ENCODE peak calls at places on chromosomes 3 and 15, in four cellular contexts. One of them, this sample, is unnamed.

GRCh38 chr15:70234256-70234965 is 136.7 kb upstream of the TLE3 start:
- DNase-seq in HepG2: no peak
- DNase-seq in GM12878: no peak
- DNase-seq in WTC11: no peak
- DNase-seq in this sample: no peak

GRCh38 chr3:177278016-177278415 is 80.7 kb upstream of the TBL1XR1 start:
- DNase-seq in HepG2: no peak
- DNase-seq in GM12878: no peak
- DNase-seq in WTC11: no peak
- DNase-seq in this sample: no peak

GRCh38 chr15:77607111-77607893 is 25.4 kb downstream of the LINGO1 start:
- DNase-seq in HepG2: no peak
- DNase-seq in GM12878: no peak
- DNase-seq in WTC11: no peak
- DNase-seq in this sample: peak; percentile 60

GRCh38 chr15:71687902-71688508 is 122.3 kb upstream of the NR2E3 start:
- DNase-seq in HepG2: no peak
- DNase-seq in GM12878: no peak
- DNase-seq in WTC11: no peak
- DNase-seq in this sample: no peak

GRCh38 chr3:58584690-58585004 is 7.5 kb upstream of the FAM107A start:
- DNase-seq in HepG2: no peak
- DNase-seq in GM12878: no peak
- DNase-seq in WTC11: no peak
- DNase-seq in this sample: no peak

GRCh38 chr3:38038447-38038911 is 529 bp upstream of the DLEC1 start:
- DNase-seq in HepG2: no peak
- DNase-seq in GM12878: no peak
- DNase-seq in WTC11: no peak
- DNase-seq in this sample: no peak

GRCh38 chr3:172536505-172536904 is 13.3 kb upstream of the TNFSF10 start:
- DNase-seq in HepG2: no peak
- DNase-seq in GM12878: no peak
- DNase-seq in WTC11: no peak
- DNase-seq in this sample: no peak

GRCh38 chr3:40020689-40021088 is 211.3 kb downstream of the MYRIP start:
- DNase-seq in HepG2: no peak
- DNase-seq in GM12878: no peak
- DNase-seq in WTC11: no peak
- DNase-seq in this sample: no peak

GRCh38 chr3:109806929-109807328 is 469.6 kb upstream of the DPPA4 start:
- DNase-seq in HepG2: peak; percentile 5
- DNase-seq in GM12878: no peak
- DNase-seq in WTC11: no peak
- DNase-seq in this sample: peak; percentile 5

GRCh38 chr15:77649610-77650009 is 16.9 kb upstream of the LINGO1 start:
- DNase-seq in HepG2: no peak
- DNase-seq in GM12878: no peak
- DNase-seq in WTC11: no peak
- DNase-seq in this sample: no peak

GRCh38 chr15:31405200-31405929 is 78.7 kb downstream of the KLF13 start:
- DNase-seq in HepG2: peak; percentile 72
- DNase-seq in GM12878: no peak
- DNase-seq in WTC11: no peak
- DNase-seq in this sample: no peak

GRCh38 chr3:196323016-196323415 is 5.0 kb upstream of the DYNLT2B start:
- DNase-seq in HepG2: no peak
- DNase-seq in GM12878: no peak
- DNase-seq in WTC11: no peak
- DNase-seq in this sample: no peak

GRCh38 chr15:74444106-74445062 is 10.6 kb upstream of the SEMA7A start:
- DNase-seq in HepG2: peak; percentile 74
- DNase-seq in GM12878: no peak
- DNase-seq in WTC11: no peak
- DNase-seq in this sample: no peak

GRCh38 chr15:81531971-81532370 is 158.0 kb upstream of the TMC3 start:
- DNase-seq in HepG2: no peak
- DNase-seq in GM12878: no peak
- DNase-seq in WTC11: no peak
- DNase-seq in this sample: no peak

GRCh38 chr3:69092030-69092513 is 7.3 kb downstream of the ARL6IP5 start:
- DNase-seq in HepG2: no peak
- DNase-seq in GM12878: no peak
- DNase-seq in WTC11: no peak
- DNase-seq in this sample: no peak

GRCh38 chr15:31197497-31198414 is 96.2 kb upstream of the TRPM1 start:
- DNase-seq in HepG2: peak; percentile 33
- DNase-seq in GM12878: peak; percentile 47
- DNase-seq in WTC11: peak; percentile 80
- DNase-seq in this sample: peak; percentile 55

GRCh38 chr3:129289201-129289921 is 10.7 kb downstream of the HMCES start:
- DNase-seq in HepG2: no peak
- DNase-seq in GM12878: no peak
- DNase-seq in WTC11: no peak
- DNase-seq in this sample: no peak

GRCh38 chr15:46127361-46127874 is 492.6 kb downstream of the SQOR start:
- DNase-seq in HepG2: no peak
- DNase-seq in GM12878: no peak
- DNase-seq in WTC11: no peak
- DNase-seq in this sample: no peak

DNA sequence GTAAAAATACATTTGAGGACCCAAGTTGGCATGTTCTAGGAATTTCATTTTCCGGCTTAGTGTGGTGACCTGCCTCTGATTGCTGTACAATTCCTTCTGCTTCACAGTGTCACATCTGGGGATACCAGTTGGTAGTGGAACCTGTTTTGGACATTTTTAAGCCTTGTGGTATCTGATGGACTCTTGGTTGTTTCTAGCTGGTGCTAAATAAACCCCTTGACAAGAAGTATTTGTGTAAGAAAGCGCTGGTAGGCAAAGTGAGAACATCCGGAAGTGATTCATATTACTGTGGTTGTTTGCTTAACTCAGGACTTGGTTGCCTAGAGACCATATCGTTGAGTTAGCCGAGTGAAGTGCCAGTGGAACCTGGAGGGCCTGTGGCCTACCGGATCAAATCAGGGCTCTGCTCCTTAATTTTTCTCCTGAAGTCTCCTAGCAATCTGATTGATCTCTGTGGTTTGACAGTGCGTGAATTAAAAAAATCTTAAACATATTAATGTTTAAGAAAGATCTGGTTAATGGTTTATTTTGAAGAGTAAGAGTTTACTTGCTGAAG is 12.8 kb downstream of the IQGAP1 start:
- DNase-seq in HepG2: peak; percentile 93
- DNase-seq in GM12878: peak; percentile 62
- DNase-seq in WTC11: peak; percentile 49
- DNase-seq in this sample: peak; percentile 72
- TF ChIP-seq NR2C2 in HepG2: peak; percentile 65
- TF ChIP-seq NR2C2 in GM12878: no peak
- TF ChIP-seq NR2C2 in WTC11: no peak
- TF ChIP-seq NR2C2 in this sample: no peak

DNA sequence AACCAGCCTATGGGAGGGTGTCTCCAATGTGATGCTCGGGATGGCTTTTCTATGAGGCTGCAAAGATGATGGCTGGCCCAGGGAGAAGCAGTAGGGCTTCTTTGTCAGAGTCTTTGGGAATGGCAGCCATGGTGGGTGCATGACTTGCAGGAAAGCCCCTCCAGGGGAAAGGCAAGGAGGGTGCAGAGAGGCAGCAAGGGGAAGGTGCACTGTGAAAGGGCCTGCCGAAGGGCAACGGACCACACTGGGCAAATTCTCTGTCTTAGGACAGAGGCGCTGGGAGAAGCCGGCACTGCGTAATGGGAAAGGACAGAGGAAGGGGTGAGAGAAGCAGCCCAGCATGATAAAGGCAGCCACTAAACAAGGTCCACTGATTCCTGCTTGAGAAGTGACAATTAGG is 302.8 kb upstream of the LYSMD4 start:
- DNase-seq in HepG2: no peak
- DNase-seq in GM12878: no peak
- DNase-seq in WTC11: no peak
- DNase-seq in this sample: no peak
- TF ChIP-seq NR2C2 in HepG2: no peak
- TF ChIP-seq NR2C2 in GM12878: no peak
- TF ChIP-seq NR2C2 in WTC11: no peak
- TF ChIP-seq NR2C2 in this sample: no peak

DNA sequence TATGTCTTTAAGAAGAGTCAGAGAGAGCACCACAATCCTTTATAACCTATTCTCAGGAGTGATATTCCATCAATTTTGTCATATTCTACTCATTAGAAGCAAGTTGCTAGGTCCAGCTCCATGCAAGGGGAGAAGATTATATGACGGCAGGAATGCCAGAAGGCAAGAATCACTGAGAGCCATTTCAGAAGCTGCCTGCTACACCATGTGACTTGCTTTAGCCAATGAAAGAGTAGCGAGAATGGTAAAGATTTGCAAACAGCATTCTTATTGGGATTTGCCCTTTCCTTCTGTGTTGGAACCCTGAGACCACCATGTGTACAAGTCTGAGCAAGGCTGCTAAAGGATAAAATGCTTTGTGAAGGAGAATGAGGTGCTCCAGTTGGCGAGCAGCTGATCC is 4.5 kb upstream of the C3orf70 start:
- DNase-seq in HepG2: no peak
- DNase-seq in GM12878: no peak
- DNase-seq in WTC11: no peak
- DNase-seq in this sample: no peak
- TF ChIP-seq NR2C2 in HepG2: no peak
- TF ChIP-seq NR2C2 in GM12878: no peak
- TF ChIP-seq NR2C2 in WTC11: no peak
- TF ChIP-seq NR2C2 in this sample: no peak

DNA sequence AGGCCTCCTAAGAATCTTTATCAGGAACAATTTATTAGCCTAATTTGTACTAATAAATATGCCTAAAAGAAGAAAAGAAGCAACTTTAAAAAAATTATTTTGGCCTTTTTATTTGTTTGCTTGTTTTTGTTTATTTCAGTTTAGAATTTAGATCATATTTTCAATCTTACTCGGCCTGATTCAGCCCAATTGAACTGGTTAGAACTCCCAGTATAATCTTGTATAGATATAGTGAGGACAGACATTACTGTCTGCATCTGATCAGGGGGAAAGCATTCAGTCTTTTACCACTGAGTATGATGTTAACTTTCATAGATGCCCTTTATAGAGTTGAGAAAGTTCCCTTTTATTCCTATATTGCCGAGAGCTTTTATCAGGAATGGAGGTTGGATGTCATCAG is 56.0 kb upstream of the CSTA start:
- DNase-seq in HepG2: no peak
- DNase-seq in GM12878: no peak
- DNase-seq in WTC11: no peak
- DNase-seq in this sample: no peak
- TF ChIP-seq NR2C2 in HepG2: no peak
- TF ChIP-seq NR2C2 in GM12878: no peak
- TF ChIP-seq NR2C2 in WTC11: no peak
- TF ChIP-seq NR2C2 in this sample: no peak

GRCh38 chr3:156604064-156604641 is 49.2 kb upstream of the SSR3 start:
- DNase-seq in HepG2: no peak
- DNase-seq in GM12878: no peak
- DNase-seq in WTC11: no peak
- DNase-seq in this sample: no peak

GRCh38 chr3:156606729-156607128 is 51.8 kb upstream of the SSR3 start:
- DNase-seq in HepG2: no peak
- DNase-seq in GM12878: no peak
- DNase-seq in WTC11: no peak
- DNase-seq in this sample: no peak

GRCh38 chr3:156604642-156605144 is 49.8 kb upstream of the SSR3 start:
- DNase-seq in HepG2: no peak
- DNase-seq in GM12878: no peak
- DNase-seq in WTC11: no peak
- DNase-seq in this sample: peak; percentile 68

GRCh38 chr3:156603379-156604017 is 48.6 kb upstream of the SSR3 start:
- DNase-seq in HepG2: no peak
- DNase-seq in GM12878: no peak
- DNase-seq in WTC11: no peak
- DNase-seq in this sample: no peak

DNA sequence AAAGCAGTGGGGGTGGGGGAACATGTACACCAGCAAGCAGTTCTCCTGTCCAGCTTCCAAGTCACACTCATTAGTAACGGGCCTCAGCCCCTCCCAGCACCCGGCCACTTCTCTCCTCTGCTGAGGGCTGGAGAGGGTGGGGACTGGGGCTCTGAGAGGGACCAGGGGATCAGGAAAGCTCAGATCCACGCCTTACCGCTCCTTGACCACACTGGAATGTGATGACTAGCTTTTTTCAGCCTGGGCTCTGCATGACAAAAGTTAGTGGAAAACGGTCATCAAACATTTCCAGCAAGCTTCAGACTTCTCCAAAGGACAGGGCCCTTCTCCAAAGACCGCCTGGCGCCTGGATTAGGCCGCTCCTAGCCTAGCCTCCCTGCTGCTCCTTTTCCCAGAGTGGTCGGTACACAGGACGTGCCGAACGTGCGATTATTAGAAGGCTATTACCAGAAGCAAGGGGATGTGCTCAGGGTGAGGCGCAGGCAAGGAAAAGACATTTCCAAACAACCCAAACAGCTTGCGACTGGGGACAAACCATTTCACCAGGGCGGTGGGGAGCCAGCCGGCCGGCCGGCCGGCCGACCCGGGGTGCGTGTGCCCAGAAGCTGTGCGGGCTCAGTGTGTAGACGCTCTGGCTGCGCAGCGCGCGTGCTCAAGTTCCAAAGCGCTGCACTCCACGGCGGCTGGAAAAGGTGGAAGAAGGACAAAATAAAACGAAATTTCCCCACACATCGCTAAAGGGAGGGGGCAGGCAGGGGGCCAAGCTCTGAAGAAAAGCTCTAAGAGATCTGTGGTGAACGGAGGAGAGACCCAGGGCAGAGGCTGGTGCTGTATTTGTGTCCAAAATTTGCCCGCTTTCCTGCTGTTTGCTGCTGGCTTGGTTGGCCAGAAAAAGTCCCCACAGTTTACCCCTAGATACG is 51.0 kb upstream of the SSR3 start:
- DNase-seq in HepG2: no peak
- DNase-seq in GM12878: no peak
- DNase-seq in WTC11: peak; percentile 38
- DNase-seq in this sample: peak; percentile 69
- TF ChIP-seq NR2C2 in HepG2: no peak
- TF ChIP-seq NR2C2 in GM12878: no peak
- TF ChIP-seq NR2C2 in WTC11: no peak
- TF ChIP-seq NR2C2 in this sample: no peak

GRCh38 chr3:119236756-119237155 is 3.9 kb downstream of the B4GALT4 start:
- DNase-seq in HepG2: no peak
- DNase-seq in GM12878: no peak
- DNase-seq in WTC11: no peak
- DNase-seq in this sample: no peak
- TF ChIP-seq NR2C2 in HepG2: no peak
- TF ChIP-seq NR2C2 in GM12878: no peak
- TF ChIP-seq NR2C2 in WTC11: no peak
- TF ChIP-seq NR2C2 in this sample: no peak

DNA sequence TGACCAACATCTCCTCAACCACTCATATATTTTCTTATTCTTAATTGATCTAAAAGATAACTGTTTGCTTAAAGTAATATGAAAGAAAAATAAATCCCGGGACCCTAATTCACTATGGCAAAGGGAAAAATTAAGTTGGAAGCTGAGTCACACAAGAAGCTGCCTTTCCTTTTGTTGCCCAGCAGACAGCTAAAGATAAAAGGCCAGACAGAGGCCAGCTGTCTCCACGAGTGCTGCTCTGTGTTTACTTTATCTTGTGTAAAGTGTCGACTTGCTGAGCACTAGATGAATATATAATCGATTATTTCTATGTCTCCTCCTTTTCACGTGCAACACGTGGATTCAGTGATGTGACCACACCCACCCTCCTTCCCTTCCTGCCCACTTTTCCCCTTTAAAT is 52.8 kb upstream of the NSMCE3 start:
- DNase-seq in HepG2: no peak
- DNase-seq in GM12878: no peak
- DNase-seq in WTC11: no peak
- DNase-seq in this sample: no peak
- TF ChIP-seq NR2C2 in HepG2: no peak
- TF ChIP-seq NR2C2 in GM12878: no peak
- TF ChIP-seq NR2C2 in WTC11: no peak
- TF ChIP-seq NR2C2 in this sample: no peak